ENCODE peak calls at places on chromosomes 3 and 15, in seven cellular contexts. One of them, this sample, is unnamed.

GRCh38 chr15:99762288-99762687 is 29.1 kb upstream of the LYSMD4 start:
- DNase-seq in CD4-positive, alpha-beta memory T cell: no peak
- DNase-seq in mammary epithelial cell: no peak
- DNase-seq in cardiac muscle cell: no peak
- DNase-seq in GM23338: no peak
- DNase-seq in colonic mucosa: no peak
- DNase-seq in ascending aorta: no peak
- DNase-seq in this sample: no peak

GRCh38 chr3:70065666-70066253 is 66.2 kb downstream of the SAMMSON start:
- DNase-seq in CD4-positive, alpha-beta memory T cell: no peak
- DNase-seq in mammary epithelial cell: no peak
- DNase-seq in cardiac muscle cell: no peak
- DNase-seq in GM23338: peak
- DNase-seq in colonic mucosa: no peak
- DNase-seq in ascending aorta: no peak
- DNase-seq in this sample: no peak

GRCh38 chr15:50380089-50380488 is 25.1 kb upstream of the GABPB1 start:
- DNase-seq in CD4-positive, alpha-beta memory T cell: no peak
- DNase-seq in mammary epithelial cell: no peak
- DNase-seq in cardiac muscle cell: peak
- DNase-seq in GM23338: no peak
- DNase-seq in colonic mucosa: no peak
- DNase-seq in ascending aorta: no peak
- DNase-seq in this sample: no peak

GRCh38 chr3:24704496-24704895 is 209.8 kb upstream of the THRB start:
- DNase-seq in CD4-positive, alpha-beta memory T cell: no peak
- DNase-seq in mammary epithelial cell: peak
- DNase-seq in cardiac muscle cell: peak
- DNase-seq in GM23338: no peak
- DNase-seq in colonic mucosa: no peak
- DNase-seq in ascending aorta: no peak
- DNase-seq in this sample: peak

GRCh38 chr3:107938128-107938527 is 152.7 kb downstream of the CD47 start:
- DNase-seq in CD4-positive, alpha-beta memory T cell: peak
- DNase-seq in mammary epithelial cell: peak
- DNase-seq in cardiac muscle cell: peak
- DNase-seq in GM23338: peak
- DNase-seq in colonic mucosa: peak
- DNase-seq in ascending aorta: no peak
- DNase-seq in this sample: peak

GRCh38 chr3:13149331-13150203 is 76.3 kb upstream of the IQSEC1 start:
- DNase-seq in CD4-positive, alpha-beta memory T cell: no peak
- DNase-seq in mammary epithelial cell: no peak
- DNase-seq in cardiac muscle cell: no peak
- DNase-seq in GM23338: no peak
- DNase-seq in colonic mucosa: no peak
- DNase-seq in ascending aorta: no peak
- DNase-seq in this sample: no peak

GRCh38 chr15:80169768-80170357 is 17.1 kb downstream of the FAH start:
- DNase-seq in CD4-positive, alpha-beta memory T cell: no peak
- DNase-seq in mammary epithelial cell: no peak
- DNase-seq in cardiac muscle cell: no peak
- DNase-seq in GM23338: no peak
- DNase-seq in colonic mucosa: no peak
- DNase-seq in ascending aorta: no peak
- DNase-seq in this sample: no peak

GRCh38 chr3:11386413-11387155 is 114.4 kb downstream of the ATG7 start:
- DNase-seq in CD4-positive, alpha-beta memory T cell: no peak
- DNase-seq in mammary epithelial cell: no peak
- DNase-seq in cardiac muscle cell: peak
- DNase-seq in GM23338: no peak
- DNase-seq in colonic mucosa: peak
- DNase-seq in ascending aorta: no peak
- DNase-seq in this sample: no peak

GRCh38 chr3:50268703-50269451 is at the start of gene SEMA3B:
- DNase-seq in CD4-positive, alpha-beta memory T cell: no peak
- DNase-seq in mammary epithelial cell: peak
- DNase-seq in cardiac muscle cell: no peak
- DNase-seq in GM23338: no peak
- DNase-seq in colonic mucosa: peak
- DNase-seq in ascending aorta: peak
- DNase-seq in this sample: peak

GRCh38 chr15:67186226-67186649 is 68.2 kb downstream of the AAGAB start:
- DNase-seq in CD4-positive, alpha-beta memory T cell: no peak
- DNase-seq in mammary epithelial cell: no peak
- DNase-seq in cardiac muscle cell: peak
- DNase-seq in GM23338: no peak
- DNase-seq in colonic mucosa: peak
- DNase-seq in ascending aorta: no peak
- DNase-seq in this sample: no peak

GRCh38 chr3:4421121-4421520 is 45.9 kb downstream of the SUMF1 start:
- DNase-seq in CD4-positive, alpha-beta memory T cell: no peak
- DNase-seq in mammary epithelial cell: peak
- DNase-seq in cardiac muscle cell: peak
- DNase-seq in GM23338: no peak
- DNase-seq in colonic mucosa: no peak
- DNase-seq in ascending aorta: no peak
- DNase-seq in this sample: no peak

GRCh38 chr3:161349529-161350278 is 21.6 kb downstream of the SPTSSB start:
- DNase-seq in CD4-positive, alpha-beta memory T cell: peak
- DNase-seq in mammary epithelial cell: peak
- DNase-seq in cardiac muscle cell: peak
- DNase-seq in GM23338: peak
- DNase-seq in colonic mucosa: no peak
- DNase-seq in ascending aorta: no peak
- DNase-seq in this sample: peak

GRCh38 chr3:170038434-170039110 is 777 bp downstream of the GPR160 start:
- DNase-seq in CD4-positive, alpha-beta memory T cell: peak
- DNase-seq in mammary epithelial cell: no peak
- DNase-seq in cardiac muscle cell: no peak
- DNase-seq in GM23338: peak
- DNase-seq in colonic mucosa: peak
- DNase-seq in ascending aorta: no peak
- DNase-seq in this sample: no peak

GRCh38 chr15:59457103-59457502 is 19.1 kb downstream of the FAM81A start:
- DNase-seq in CD4-positive, alpha-beta memory T cell: no peak
- DNase-seq in mammary epithelial cell: peak
- DNase-seq in cardiac muscle cell: no peak
- DNase-seq in GM23338: no peak
- DNase-seq in colonic mucosa: no peak
- DNase-seq in ascending aorta: no peak
- DNase-seq in this sample: no peak

GRCh38 chr15:74253276-74253921 is 17.3 kb downstream of the CCDC33 start:
- DNase-seq in CD4-positive, alpha-beta memory T cell: no peak
- DNase-seq in mammary epithelial cell: no peak
- DNase-seq in cardiac muscle cell: no peak
- DNase-seq in GM23338: peak
- DNase-seq in colonic mucosa: no peak
- DNase-seq in ascending aorta: no peak
- DNase-seq in this sample: no peak

GRCh38 chr15:100833432-100834389 is 45.9 kb upstream of the ALDH1A3 start:
- DNase-seq in CD4-positive, alpha-beta memory T cell: no peak
- DNase-seq in mammary epithelial cell: no peak
- DNase-seq in cardiac muscle cell: no peak
- DNase-seq in GM23338: no peak
- DNase-seq in colonic mucosa: no peak
- DNase-seq in ascending aorta: no peak
- DNase-seq in this sample: no peak

GRCh38 chr15:58562135-58562534 is 130.3 kb downstream of the LIPC start:
- DNase-seq in CD4-positive, alpha-beta memory T cell: no peak
- DNase-seq in mammary epithelial cell: no peak
- DNase-seq in cardiac muscle cell: no peak
- DNase-seq in GM23338: no peak
- DNase-seq in colonic mucosa: no peak
- DNase-seq in ascending aorta: no peak
- DNase-seq in this sample: peak

GRCh38 chr3:116155830-116156229 is 289.5 kb downstream of the LSAMP start:
- DNase-seq in CD4-positive, alpha-beta memory T cell: no peak
- DNase-seq in mammary epithelial cell: no peak
- DNase-seq in cardiac muscle cell: peak
- DNase-seq in GM23338: no peak
- DNase-seq in colonic mucosa: no peak
- DNase-seq in ascending aorta: no peak
- DNase-seq in this sample: no peak

GRCh38 chr3:194285024-194285858 is 65.9 kb downstream of the CPN2 start:
- DNase-seq in CD4-positive, alpha-beta memory T cell: no peak
- DNase-seq in mammary epithelial cell: peak
- DNase-seq in cardiac muscle cell: peak
- DNase-seq in GM23338: no peak
- DNase-seq in colonic mucosa: no peak
- DNase-seq in ascending aorta: no peak
- DNase-seq in this sample: no peak

GRCh38 chr15:61049934-61050333 is 179.2 kb downstream of the RORA start:
- DNase-seq in CD4-positive, alpha-beta memory T cell: no peak
- DNase-seq in mammary epithelial cell: no peak
- DNase-seq in cardiac muscle cell: peak
- DNase-seq in GM23338: no peak
- DNase-seq in colonic mucosa: no peak
- DNase-seq in ascending aorta: no peak
- DNase-seq in this sample: no peak

GRCh38 chr3:49845694-49846093 is 10.7 kb downstream of the TRAIP start:
- DNase-seq in CD4-positive, alpha-beta memory T cell: no peak
- DNase-seq in mammary epithelial cell: no peak
- DNase-seq in cardiac muscle cell: no peak
- DNase-seq in GM23338: no peak
- DNase-seq in colonic mucosa: no peak
- DNase-seq in ascending aorta: no peak
- DNase-seq in this sample: no peak

GRCh38 chr3:12895391-12896205 is 54.2 kb upstream of the RPL32 start:
- DNase-seq in CD4-positive, alpha-beta memory T cell: no peak
- DNase-seq in mammary epithelial cell: peak
- DNase-seq in cardiac muscle cell: no peak
- DNase-seq in GM23338: no peak
- DNase-seq in colonic mucosa: no peak
- DNase-seq in ascending aorta: peak
- DNase-seq in this sample: no peak

GRCh38 chr3:116483135-116483534 is 37.8 kb upstream of the LSAMP start:
- DNase-seq in CD4-positive, alpha-beta memory T cell: no peak
- DNase-seq in mammary epithelial cell: no peak
- DNase-seq in cardiac muscle cell: no peak
- DNase-seq in GM23338: no peak
- DNase-seq in colonic mucosa: no peak
- DNase-seq in ascending aorta: no peak
- DNase-seq in this sample: no peak

GRCh38 chr3:108562565-108562964 is 26.7 kb downstream of the CIP2A start:
- DNase-seq in CD4-positive, alpha-beta memory T cell: no peak
- DNase-seq in mammary epithelial cell: no peak
- DNase-seq in cardiac muscle cell: no peak
- DNase-seq in GM23338: no peak
- DNase-seq in colonic mucosa: no peak
- DNase-seq in ascending aorta: no peak
- DNase-seq in this sample: no peak

GRCh38 chr15:79874242-79874641 is 22.6 kb downstream of the MTHFS start:
- DNase-seq in CD4-positive, alpha-beta memory T cell: no peak
- DNase-seq in mammary epithelial cell: peak
- DNase-seq in cardiac muscle cell: no peak
- DNase-seq in GM23338: no peak
- DNase-seq in colonic mucosa: no peak
- DNase-seq in ascending aorta: no peak
- DNase-seq in this sample: peak

GRCh38 chr3:100124116-100124767 is 9.9 kb upstream of the FILIP1L start:
- DNase-seq in CD4-positive, alpha-beta memory T cell: no peak
- DNase-seq in mammary epithelial cell: no peak
- DNase-seq in cardiac muscle cell: no peak
- DNase-seq in GM23338: no peak
- DNase-seq in colonic mucosa: no peak
- DNase-seq in ascending aorta: no peak
- DNase-seq in this sample: no peak

GRCh38 chr15:85282504-85283115 is 97.8 kb upstream of the AKAP13 start:
- DNase-seq in CD4-positive, alpha-beta memory T cell: no peak
- DNase-seq in mammary epithelial cell: peak
- DNase-seq in cardiac muscle cell: peak
- DNase-seq in GM23338: no peak
- DNase-seq in colonic mucosa: no peak
- DNase-seq in ascending aorta: no peak
- DNase-seq in this sample: no peak

GRCh38 chr3:123522666-123523412 is 62.0 kb downstream of the HACD2 start:
- DNase-seq in CD4-positive, alpha-beta memory T cell: no peak
- DNase-seq in mammary epithelial cell: no peak
- DNase-seq in cardiac muscle cell: no peak
- DNase-seq in GM23338: no peak
- DNase-seq in colonic mucosa: no peak
- DNase-seq in ascending aorta: no peak
- DNase-seq in this sample: no peak

GRCh38 chr3:126982522-126983175 is at the start of gene PLXNA1:
- DNase-seq in CD4-positive, alpha-beta memory T cell: peak
- DNase-seq in mammary epithelial cell: peak
- DNase-seq in cardiac muscle cell: peak
- DNase-seq in GM23338: peak
- DNase-seq in colonic mucosa: peak
- DNase-seq in ascending aorta: peak
- DNase-seq in this sample: peak

DNA sequence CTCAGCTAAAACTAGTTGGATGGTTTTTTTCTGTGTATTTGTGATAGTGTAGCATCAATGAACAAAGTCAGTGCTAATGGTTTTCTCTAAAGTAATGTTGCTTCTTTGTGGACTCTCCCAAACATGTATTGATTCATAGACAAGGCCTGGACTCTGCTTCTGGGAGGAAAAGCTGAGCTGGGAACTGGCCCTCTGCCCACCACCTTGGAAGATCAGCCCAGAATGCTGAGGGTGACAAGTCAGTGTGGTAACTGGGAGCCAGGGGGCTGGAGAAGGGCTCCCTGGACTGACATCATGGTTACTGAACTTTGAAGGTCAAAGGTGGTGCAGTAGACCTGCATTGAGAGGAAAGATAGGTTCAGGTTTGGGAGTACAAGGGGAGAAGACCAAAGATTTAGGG is 3.0 kb downstream of the ARHGAP31 start:
- DNase-seq in CD4-positive, alpha-beta memory T cell: no peak
- DNase-seq in mammary epithelial cell: no peak
- DNase-seq in cardiac muscle cell: peak
- DNase-seq in GM23338: no peak
- DNase-seq in colonic mucosa: no peak
- DNase-seq in ascending aorta: no peak
- DNase-seq in this sample: no peak
- H3K27ac ChIP-seq in CD4-positive, alpha-beta memory T cell: no peak
- H3K27ac ChIP-seq in mammary epithelial cell: no peak
- H3K27ac ChIP-seq in cardiac muscle cell: peak
- H3K27ac ChIP-seq in GM23338: no peak
- H3K27ac ChIP-seq in colonic mucosa: no peak
- H3K27ac ChIP-seq in ascending aorta: no peak
- H3K27ac ChIP-seq in this sample: no peak

GRCh38 chr15:62454567-62455172 is 289.6 kb upstream of the C2CD4B start:
- DNase-seq in CD4-positive, alpha-beta memory T cell: no peak
- DNase-seq in mammary epithelial cell: no peak
- DNase-seq in cardiac muscle cell: no peak
- DNase-seq in GM23338: no peak
- DNase-seq in colonic mucosa: no peak
- DNase-seq in ascending aorta: no peak
- DNase-seq in this sample: no peak
- H3K27ac ChIP-seq in CD4-positive, alpha-beta memory T cell: no peak
- H3K27ac ChIP-seq in mammary epithelial cell: no peak
- H3K27ac ChIP-seq in cardiac muscle cell: no peak
- H3K27ac ChIP-seq in GM23338: no peak
- H3K27ac ChIP-seq in colonic mucosa: no peak
- H3K27ac ChIP-seq in ascending aorta: peak
- H3K27ac ChIP-seq in this sample: peak

GRCh38 chr3:152403632-152404066 is 134.9 kb downstream of the MBNL1 start:
- DNase-seq in CD4-positive, alpha-beta memory T cell: no peak
- DNase-seq in mammary epithelial cell: no peak
- DNase-seq in cardiac muscle cell: no peak
- DNase-seq in GM23338: no peak
- DNase-seq in colonic mucosa: no peak
- DNase-seq in ascending aorta: peak
- DNase-seq in this sample: no peak
- H3K27ac ChIP-seq in CD4-positive, alpha-beta memory T cell: peak
- H3K27ac ChIP-seq in mammary epithelial cell: no peak
- H3K27ac ChIP-seq in cardiac muscle cell: peak
- H3K27ac ChIP-seq in GM23338: no peak
- H3K27ac ChIP-seq in colonic mucosa: no peak
- H3K27ac ChIP-seq in ascending aorta: peak
- H3K27ac ChIP-seq in this sample: no peak

GRCh38 chr3:45546636-45547201 is 47.8 kb upstream of the LIMD1 start:
- DNase-seq in CD4-positive, alpha-beta memory T cell: peak
- DNase-seq in mammary epithelial cell: no peak
- DNase-seq in cardiac muscle cell: no peak
- DNase-seq in GM23338: peak
- DNase-seq in colonic mucosa: no peak
- DNase-seq in ascending aorta: no peak
- DNase-seq in this sample: no peak
- H3K27ac ChIP-seq in CD4-positive, alpha-beta memory T cell: no peak
- H3K27ac ChIP-seq in mammary epithelial cell: no peak
- H3K27ac ChIP-seq in cardiac muscle cell: no peak
- H3K27ac ChIP-seq in GM23338: no peak
- H3K27ac ChIP-seq in colonic mucosa: peak
- H3K27ac ChIP-seq in ascending aorta: peak
- H3K27ac ChIP-seq in this sample: no peak

This sample was measured in SJCRH30.